ENCODE peak calls at places on chromosomes 11 and 22, in four cellular contexts. I, B, S and A are unnamed samples.
A peak's percentile ranks its signal among the peaks of the same experiment; 100 is the strongest.

GRCh38 chr11:9158898-9159391 is 67.5 kb upstream of the SCUBE2 start:
- DNase-seq in I (no peak), B (no peak), S (no peak), A (no peak)

GRCh38 chr11:47611240-47611863 is 17.1 kb upstream of the C1QTNF4 start:
- DNase-seq in I (no peak), B (no peak), S (no peak), A (no peak)

GRCh38 chr11:13354335-13354734 is 76.7 kb downstream of the BMAL1 start:
- DNase-seq in I (no peak), B (no peak), S (no peak), A (peak; percentile 15)

GRCh38 chr11:7250166-7250565 is 1.5 kb upstream of the SYT9 start:
- DNase-seq in I (no peak), B (no peak), S (no peak), A (no peak)

GRCh38 chr11:24496728-24497396 is at the start of gene LUZP2:
- DNase-seq in I (peak; percentile 46), B (peak; percentile 79), S (no peak), A (no peak)

GRCh38 chr11:44877908-44878459 is 72.7 kb downstream of the TP53I11 start:
- DNase-seq in I (no peak), B (peak; percentile 36), S (no peak), A (no peak)

GRCh38 chr11:110787680-110788079 is 75.4 kb upstream of the ARHGAP20 start:
- DNase-seq in I (no peak), B (no peak), S (no peak), A (no peak)

GRCh38 chr22:44424867-44425351 is 73.1 kb downstream of the RTL6 start:
- DNase-seq in I (no peak), B (no peak), S (no peak), A (no peak)

GRCh38 chr11:69636512-69636866 is 4.5 kb upstream of the CCND1 start:
- DNase-seq in I (peak; percentile 41), B (peak; percentile 83), S (no peak), A (peak; percentile 58)

GRCh38 chr11:20238712-20239111 is 78.4 kb upstream of the DBX1 start:
- DNase-seq in I (no peak), B (peak; percentile 19), S (no peak), A (peak; percentile 67)

GRCh38 chr11:102318469-102318868 is 1.2 kb downstream of the BIRC3 start:
- DNase-seq in I (no peak), B (no peak), S (peak; percentile 49), A (no peak)